ENCODE peak calls at places on chromosomes 16 and 17, in eight cellular contexts. U, C, Q, H, D, T, R and A are unnamed samples.

GRCh38 chr16:10065014-10065413 is 117.2 kb downstream of the GRIN2A start:
- DNase-seq in U (no peak), C (no peak), Q (no peak), H (no peak), D (no peak), T (no peak), R (no peak), A (no peak)

GRCh38 chr17:79901131-79901530 is 61.9 kb upstream of the CBX4 start:
- DNase-seq in U (no peak), C (peak; percentile 56), Q (no peak), H (no peak), D (no peak), T (no peak), R (no peak), A (peak; percentile 31)

GRCh38 chr16:2614761-2615191 is 67.5 kb upstream of the KCTD5 start:
- DNase-seq in U (no peak), C (peak; percentile 47), Q (no peak), H (no peak), D (no peak), T (no peak), R (no peak), A (no peak)

GRCh38 chr17:45284176-45285140 is 22.6 kb upstream of the SPATA32 start:
- DNase-seq in U (no peak), C (no peak), Q (no peak), H (peak; percentile 68), D (peak; percentile 80), T (no peak), R (no peak), A (peak; percentile 91)

GRCh38 chr17:48586355-48586924 is 3.6 kb downstream of the HOXB3 start:
- DNase-seq in U (peak; percentile 36), C (no peak), Q (no peak), H (no peak), D (no peak), T (no peak), R (no peak), A (no peak)

GRCh38 chr17:34252138-34252889 is 2.8 kb upstream of the CCL2 start:
- DNase-seq in U (peak; percentile 98), C (peak; percentile 82), Q (peak; percentile 81), H (peak; percentile 75), D (peak; percentile 95), T (no peak), R (peak; percentile 7), A (peak; percentile 94)

GRCh38 chr17:63150466-63150865 is 184.4 kb downstream of the TANC2 start:
- DNase-seq in U (no peak), C (no peak), Q (no peak), H (no peak), D (no peak), T (no peak), R (no peak), A (no peak)

GRCh38 chr16:84528317-84528716 is 23.9 kb upstream of the MEAK7 start:
- DNase-seq in U (no peak), C (no peak), Q (no peak), H (no peak), D (no peak), T (no peak), R (no peak), A (no peak)

GRCh38 chr17:12316021-12316420 is 295.3 kb downstream of the MAP2K4 start:
- DNase-seq in U (no peak), C (no peak), Q (no peak), H (no peak), D (no peak), T (no peak), R (no peak), A (no peak)

GRCh38 chr17:17153709-17154108 is 52.4 kb downstream of the PLD6 start:
- DNase-seq in U (no peak), C (no peak), Q (no peak), H (no peak), D (no peak), T (no peak), R (no peak), A (no peak)

GRCh38 chr17:164536-165235 is 16.8 kb downstream of the DOC2B start:
- DNase-seq in U (peak; percentile 69), C (no peak), Q (peak; percentile 25), H (peak; percentile 47), D (no peak), T (peak; percentile 19), R (no peak), A (no peak)

GRCh38 chr16:29962344-29962994 is 590 bp downstream of the TMEM219 start:
- DNase-seq in U (peak; percentile 59), C (no peak), Q (peak; percentile 48), H (peak; percentile 45), D (no peak), T (no peak), R (no peak), A (no peak)

GRCh38 chr17:9959377-9959981 is 54.4 kb upstream of the RCVRN start:
- DNase-seq in U (no peak), C (no peak), Q (peak; percentile 16), H (no peak), D (no peak), T (peak; percentile 41), R (no peak), A (no peak)

GRCh38 chr17:36827056-36827455 is 110.2 kb upstream of the LHX1 start:
- DNase-seq in U (no peak), C (peak; percentile 18), Q (no peak), H (no peak), D (no peak), T (no peak), R (no peak), A (no peak)

GRCh38 chr16:66511615-66512500 is 38.1 kb downstream of the TK2 start:
- DNase-seq in U (peak; percentile 70), C (no peak), Q (no peak), H (peak; percentile 25), D (no peak), T (no peak), R (no peak), A (peak; percentile 36)

GRCh38 chr17:41498276-41498675 is 7.1 kb downstream of the KRT13 start:
- DNase-seq in U (no peak), C (no peak), Q (no peak), H (no peak), D (no peak), T (no peak), R (no peak), A (no peak)

GRCh38 chr17:17990282-17990681 is 17.6 kb downstream of the DRC3 start:
- DNase-seq in U (no peak), C (no peak), Q (no peak), H (no peak), D (no peak), T (no peak), R (no peak), A (no peak)

DNA sequence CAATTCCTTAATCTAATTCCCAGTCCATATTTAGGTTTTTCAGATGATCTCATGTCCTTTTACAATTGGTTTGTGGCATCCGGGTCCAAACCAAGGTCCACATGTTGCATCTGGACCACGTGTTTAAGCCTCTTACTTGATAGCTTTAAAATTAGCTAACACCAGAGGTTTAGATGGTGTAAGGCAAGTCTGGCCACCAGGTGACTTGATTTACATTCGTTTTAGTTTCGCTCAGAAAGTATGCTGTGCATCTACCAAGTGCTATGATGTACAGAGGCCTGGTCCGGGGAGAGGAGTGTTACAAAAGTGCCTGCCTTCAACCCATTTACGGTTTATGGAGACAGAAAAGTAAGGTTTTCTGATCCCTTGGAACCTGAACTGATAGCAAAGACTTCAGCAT is 878 bp upstream of the DNAJA2 start:
- DNase-seq in U (no peak), C (no peak), Q (no peak), H (no peak), D (no peak), T (peak; percentile 29), R (peak; percentile 35), A (no peak)
- H3K4me1 ChIP-seq in U (peaks cover 19% of the 10 kb centered on the region), C (peaks cover 46% of the 10 kb centered on the region), Q (peaks cover 15% of the 10 kb centered on the region), H (peaks cover 59% of the 10 kb centered on the region), D (peaks cover 37% of the 10 kb centered on the region), T (peaks cover 13% of the 10 kb centered on the region), R (peaks cover 23% of the 10 kb centered on the region), A (peaks cover 4% of the 10 kb centered on the region)

GRCh38 chr16:68183033-68183432 is 52.9 kb downstream of the ESRP2 start:
- DNase-seq in U (no peak), C (no peak), Q (no peak), H (no peak), D (no peak), T (no peak), R (no peak), A (no peak)

GRCh38 chr16:68179855-68180254 is 56.1 kb downstream of the ESRP2 start:
- DNase-seq in U (no peak), C (no peak), Q (no peak), H (no peak), D (no peak), T (no peak), R (no peak), A (no peak)

GRCh38 chr16:68179196-68179795 is 56.6 kb downstream of the ESRP2 start:
- DNase-seq in U (no peak), C (no peak), Q (no peak), H (no peak), D (no peak), T (no peak), R (no peak), A (no peak)
- H3K27ac ChIP-seq in U (no peak overlapping the region), C (no peak overlapping the region), Q (no peak overlapping the region), H (no peak overlapping the region), D (no peak overlapping the region), T (no peak overlapping the region), R (no peak overlapping the region), A (no peak overlapping the region)

DNA sequence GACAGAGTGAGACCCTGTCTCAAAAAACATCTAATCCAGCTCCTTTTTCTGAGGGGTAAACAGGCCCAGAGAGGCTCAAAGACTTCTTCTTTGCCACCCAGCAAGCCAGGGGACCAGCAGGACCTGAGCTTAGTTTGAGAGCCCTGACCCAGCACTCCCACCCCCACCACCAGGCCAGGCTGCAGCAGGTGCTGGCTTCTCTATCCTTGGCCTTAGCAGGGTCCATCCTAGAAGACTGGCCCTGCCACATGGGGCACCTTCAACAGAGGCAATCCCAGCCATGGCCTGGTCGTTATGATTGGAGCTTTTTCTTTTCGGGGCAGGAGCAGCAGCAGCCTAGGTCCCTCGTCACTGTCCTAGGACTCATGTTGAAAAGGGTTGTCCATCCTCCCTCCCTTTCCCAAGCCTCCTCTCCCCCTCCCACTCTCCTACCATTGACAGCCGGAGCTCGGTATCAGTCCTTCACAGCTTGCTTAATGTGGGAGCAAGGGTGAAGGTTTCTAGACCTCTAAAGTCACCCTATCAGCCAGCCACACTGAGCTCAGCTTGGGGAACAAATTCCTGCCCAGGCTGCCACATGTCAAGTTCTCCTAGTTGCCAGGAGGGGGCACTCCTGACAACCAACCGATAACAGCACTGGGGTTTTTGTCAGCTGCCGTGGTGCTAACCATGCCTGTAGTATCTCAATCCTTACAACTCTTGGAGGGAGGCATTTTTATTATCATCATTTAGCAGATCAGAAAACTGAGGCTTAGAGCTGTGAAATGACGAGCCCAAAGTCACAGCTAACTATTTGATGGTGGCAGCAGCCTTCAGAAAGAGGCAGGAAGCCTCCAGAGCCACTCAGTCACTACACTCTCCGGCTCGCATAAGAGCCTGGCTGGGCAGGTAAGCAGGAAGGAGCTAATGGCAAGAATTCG is 11.2 kb downstream of the MRPL27 start:
- DNase-seq in U (peak; percentile 61), C (no peak), Q (peak; percentile 66), H (peak; percentile 73), D (no peak), T (peak; percentile 89), R (no peak), A (no peak)
- TF ChIP-seq POLR2AphosphoS5 in U (no peak), C (peak; percentile 42), Q (no peak), H (no peak), D (no peak), T (peak; percentile 95), R (no peak), A (no peak)

DNA sequence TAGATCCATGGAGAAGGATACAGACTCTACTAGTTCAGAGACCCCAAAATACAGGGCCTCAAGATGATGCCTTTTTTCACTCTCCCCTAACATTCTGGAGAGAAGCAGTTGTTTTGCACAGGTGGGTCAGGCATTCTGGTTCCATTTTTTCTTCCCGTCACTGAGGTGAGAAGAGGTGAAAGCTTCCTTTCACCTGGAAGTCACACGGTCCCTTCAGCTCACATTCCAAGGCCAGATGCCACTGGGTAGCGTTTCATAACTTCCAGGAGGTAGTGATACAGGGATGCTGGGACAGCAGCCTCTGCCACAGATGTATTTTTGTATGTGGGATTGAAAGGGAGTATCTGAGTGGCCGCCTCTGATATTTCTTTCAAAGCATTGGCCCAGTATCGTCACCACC is 1.9 kb downstream of the CDK10 start:
- DNase-seq in U (no peak), C (no peak), Q (no peak), H (no peak), D (peak; percentile 43), T (no peak), R (no peak), A (no peak)
- H3K4me1 ChIP-seq in U (peaks cover 4% of the 10 kb centered on the region), C (peaks cover 25% of the 10 kb centered on the region), Q (peaks cover 14% of the 10 kb centered on the region), H (peaks cover 33% of the 10 kb centered on the region), D (peaks cover 21% of the 10 kb centered on the region), T (peaks cover 6% of the 10 kb centered on the region), R (peaks cover 6% of the 10 kb centered on the region), A (peaks cover 7% of the 10 kb centered on the region)